ENCODE peak calls at places on chromosomes 6 and 20, in four cellular contexts. T is HepG2, L is WTC11, Z is K562. I is an unnamed sample.

GRCh38 chr6:152170702-152171667 is 363.5 kb downstream of the ESR1 start:
- DNase-seq in T (peak), L (no peak), Z (no peak), I (no peak)

GRCh38 chr6:100343678-100344077 is 121.0 kb downstream of the SIM1 start:
- DNase-seq in T (no peak), L (no peak), Z (no peak), I (no peak)

GRCh38 chr6:3227363-3228045 is at the start of gene TUBB2B:
- DNase-seq in T (no peak), L (peak), Z (peak), I (peak)

GRCh38 chr6:168823397-168824020 is 382.5 kb downstream of the SMOC2 start:
- DNase-seq in T (no peak), L (no peak), Z (no peak), I (no peak)

GRCh38 chr20:46550441-46550840 is at the start of gene OCSTAMP:
- DNase-seq in T (no peak), L (no peak), Z (no peak), I (no peak)

GRCh38 chr6:40165036-40165709 is 230.9 kb upstream of the MOCS1 start:
- DNase-seq in T (no peak), L (no peak), Z (peak), I (no peak)

GRCh38 chr6:44000164-44000842 is 126.9 kb downstream of the MRPL14 start:
- DNase-seq in T (no peak), L (peak), Z (peak), I (no peak)

GRCh38 chr6:160428069-160428430 is 79.9 kb downstream of the SLC22A3 start:
- DNase-seq in T (no peak), L (no peak), Z (no peak), I (no peak)

GRCh38 chr20:19964289-19965263 is 52.6 kb upstream of the NAA20 start:
- DNase-seq in T (peak), L (no peak), Z (no peak), I (no peak)

GRCh38 chr6:2665169-2666070 is 85.3 kb downstream of the MYLK4 start:
- DNase-seq in T (no peak), L (no peak), Z (no peak), I (no peak)

GRCh38 chr20:62376112-62377063 is 9.3 kb upstream of the LAMA5 start:
- DNase-seq in T (peak), L (peak), Z (no peak), I (no peak)

GRCh38 chr20:50758992-50759391 is 27.6 kb downstream of the PARD6B start:
- DNase-seq in T (no peak), L (no peak), Z (no peak), I (no peak)

GRCh38 chr6:150091466-150091865 is 22.5 kb upstream of the ULBP3 start:
- DNase-seq in T (no peak), L (no peak), Z (no peak), I (no peak)

GRCh38 chr20:53343433-53343832 is 250.2 kb downstream of the ZNF217 start:
- DNase-seq in T (no peak), L (no peak), Z (no peak), I (no peak)

GRCh38 chr20:57714409-57715267 is 4.8 kb upstream of the PMEPA1 start:
- DNase-seq in T (no peak), L (no peak), Z (no peak), I (no peak)

GRCh38 chr6:33217246-33217645 is 8.9 kb downstream of the RING1 start:
- DNase-seq in T (no peak), L (no peak), Z (peak), I (no peak)

GRCh38 chr20:59308493-59309201 is 8.2 kb downstream of the EDN3 start:
- DNase-seq in T (no peak), L (no peak), Z (peak), I (no peak)

GRCh38 chr20:46406986-46407670 is 713 bp upstream of the ELMO2 start:
- DNase-seq in T (peak), L (peak), Z (no peak), I (no peak)

GRCh38 chr20:11777861-11778570 is 139.7 kb upstream of the BTBD3 start:
- DNase-seq in T (no peak), L (no peak), Z (no peak), I (no peak)

GRCh38 chr6:34237316-34237721 is 646 bp downstream of the HMGA1 start:
- DNase-seq in T (no peak), L (no peak), Z (peak), I (peak)

DNA sequence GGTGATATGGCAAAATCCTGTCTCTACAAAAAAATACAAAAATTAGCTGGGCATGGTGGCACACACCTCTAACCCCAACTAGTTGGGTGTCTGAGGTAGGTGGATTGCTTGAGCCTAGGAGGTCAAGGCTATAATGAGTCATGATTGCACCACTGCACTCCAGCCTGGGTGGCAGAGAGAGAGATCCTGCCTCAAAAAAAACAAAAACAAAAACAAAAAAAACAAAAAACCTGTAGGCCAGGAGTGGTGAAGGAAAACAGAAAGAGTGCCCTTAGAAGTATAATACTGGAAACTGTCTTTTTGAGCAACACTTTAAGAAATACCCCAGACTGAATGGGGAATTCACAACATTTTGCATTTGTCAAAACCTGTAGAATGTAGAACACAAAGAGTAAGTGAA is 85.3 kb downstream of the JARID2 start:
- DNase-seq in T (peak), L (no peak), Z (no peak), I (no peak)
- TF ChIP-seq ELF4 in T (no peak), L (no peak), Z (no peak), I (no peak)

GRCh38 chr6:140541288-140541687 is 1166.8 kb upstream of the CITED2 start:
- DNase-seq in T (no peak), L (no peak), Z (no peak), I (no peak)

GRCh38 chr6:140544431-140544830 is 1170.0 kb upstream of the CITED2 start:
- DNase-seq in T (no peak), L (no peak), Z (no peak), I (no peak)

GRCh38 chr6:140548379-140548778 is 1173.9 kb upstream of the CITED2 start:
- DNase-seq in T (no peak), L (no peak), Z (no peak), I (no peak)

GRCh38 chr6:140542858-140543257 is 1168.4 kb upstream of the CITED2 start:
- DNase-seq in T (no peak), L (no peak), Z (no peak), I (no peak)

GRCh38 chr6:140546640-140547039 is 1172.2 kb upstream of the CITED2 start:
- DNase-seq in T (no peak), L (no peak), Z (no peak), I (no peak)
- TF ChIP-seq ELF4 in T (no peak), L (no peak), Z (no peak), I (no peak)

GRCh38 chr20:39004508-39004907 is 42.4 kb downstream of the DHX35 start:
- DNase-seq in T (no peak), L (no peak), Z (no peak), I (no peak)

GRCh38 chr20:39009348-39009747 is 47.2 kb downstream of the DHX35 start:
- DNase-seq in T (no peak), L (no peak), Z (no peak), I (no peak)

GRCh38 chr20:39013662-39014109 is 51.5 kb downstream of the DHX35 start:
- DNase-seq in T (peak), L (no peak), Z (no peak), I (no peak)

GRCh38 chr20:39016076-39016475 is 53.9 kb downstream of the DHX35 start:
- DNase-seq in T (no peak), L (no peak), Z (no peak), I (no peak)

DNA sequence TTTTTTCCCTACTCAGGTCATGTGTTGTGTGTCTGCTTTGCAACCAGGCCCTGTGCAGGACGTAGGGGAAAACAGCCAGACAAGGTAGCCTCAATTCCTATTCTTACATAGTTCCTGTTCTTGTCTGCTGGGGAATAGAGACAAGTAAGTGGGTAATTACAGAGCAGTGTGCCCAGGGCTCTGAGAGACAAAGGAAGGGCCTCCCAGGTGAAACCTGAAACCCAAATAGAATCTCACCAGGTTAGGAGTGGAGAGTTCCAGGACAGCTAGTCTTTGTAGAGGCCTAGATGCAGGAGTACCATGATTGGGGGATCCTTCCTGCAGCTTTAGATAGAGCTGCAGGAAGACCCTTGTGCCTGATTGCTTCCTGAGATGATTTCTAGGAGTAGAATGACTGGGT is 48.4 kb downstream of the DHX35 start:
- DNase-seq in T (no peak), L (no peak), Z (no peak), I (no peak)
- TF ChIP-seq ELF4 in T (no peak), L (no peak), Z (no peak), I (no peak)

GRCh38 chr6:21467091-21467490 is 126.5 kb upstream of the SOX4 start:
- DNase-seq in T (no peak), L (no peak), Z (no peak), I (no peak)
- TF ChIP-seq ELF4 in T (no peak), L (no peak), Z (no peak), I (no peak)

DNA sequence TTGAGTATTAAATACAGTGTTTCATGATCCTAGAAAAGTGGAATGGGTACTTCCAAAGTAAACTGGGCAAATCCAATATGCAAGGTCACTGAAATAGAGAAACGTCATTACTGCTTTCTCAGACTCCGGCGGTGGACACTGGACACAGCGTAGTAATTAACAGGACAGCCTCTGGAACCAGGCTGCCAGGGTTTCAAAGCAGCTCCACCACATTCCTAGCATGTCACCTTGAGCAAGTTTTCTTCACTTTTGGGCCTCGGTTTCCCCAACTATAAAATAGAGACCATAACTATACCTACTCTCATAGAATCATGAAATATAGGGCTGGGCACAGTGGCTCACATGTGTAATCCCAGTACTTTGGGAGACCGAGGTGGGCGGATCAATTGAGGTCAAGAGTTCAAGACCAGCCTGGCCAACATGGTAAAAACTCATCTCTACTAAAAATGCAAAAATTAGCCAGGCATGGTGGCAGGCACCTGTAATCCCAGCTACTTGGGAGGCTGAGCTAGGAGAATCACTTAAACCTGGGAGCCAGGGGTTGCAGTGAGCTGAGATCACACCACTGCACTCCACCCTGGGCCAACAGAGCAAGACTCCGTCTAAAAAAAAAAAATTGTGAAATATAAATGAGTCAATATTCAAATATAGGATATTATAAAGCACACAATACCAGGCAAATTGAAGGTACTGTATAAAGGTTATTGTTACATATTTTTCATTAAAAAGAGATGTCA is 24.9 kb downstream of the ARHGAP18 start:
- DNase-seq in T (no peak), L (no peak), Z (no peak), I (no peak)
- TF ChIP-seq ELF4 in T (no peak), L (no peak), Z (no peak), I (no peak)

GRCh38 chr6:170360476-170360875 is 53.9 kb downstream of the FAM120B start:
- DNase-seq in T (no peak), L (no peak), Z (no peak), I (no peak)

GRCh38 chr6:170355661-170356060 is 49.1 kb downstream of the FAM120B start:
- DNase-seq in T (no peak), L (no peak), Z (no peak), I (no peak)

GRCh38 chr6:170357812-170358211 is 51.3 kb downstream of the FAM120B start:
- DNase-seq in T (no peak), L (no peak), Z (no peak), I (no peak)

GRCh38 chr6:170361335-170361734 is 54.8 kb downstream of the FAM120B start:
- DNase-seq in T (no peak), L (no peak), Z (no peak), I (no peak)

DNA sequence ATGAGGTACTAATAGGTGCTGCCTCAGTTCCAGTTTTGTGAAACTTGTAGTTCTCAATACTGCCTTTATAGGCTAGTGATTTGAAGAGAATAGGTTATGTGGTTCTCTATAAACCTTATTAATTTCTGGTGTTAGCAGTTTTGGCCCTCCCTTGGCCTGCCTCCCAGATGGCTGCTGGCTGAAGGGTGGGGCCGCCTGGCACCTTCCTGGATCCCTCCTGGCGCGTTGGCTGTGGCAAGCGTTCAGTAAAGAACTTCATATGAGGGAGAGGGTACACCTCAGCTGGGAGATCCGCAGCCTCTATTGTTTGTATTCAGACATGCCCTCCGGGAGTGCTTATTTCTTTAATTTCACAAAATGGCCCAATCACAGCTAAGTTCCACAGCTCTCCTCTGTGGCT is 51.9 kb downstream of the FAM120B start:
- DNase-seq in T (no peak), L (no peak), Z (no peak), I (no peak)
- TF ChIP-seq ELF4 in T (no peak), L (no peak), Z (no peak), I (no peak)